ENCODE peak calls at places on chromosomes 6 and 20, in five cellular contexts. I is SK-N-SH, U is HepG2, S is K562, N is GM12878. W is an unnamed sample.

GRCh38 chr6:43689421-43689820 is 1.8 kb upstream of the MRPS18A start:
- DNase-seq in I (no peak), U (no peak), S (no peak), N (no peak), W (no peak)

GRCh38 chr6:15892369-15892768 is 229.5 kb upstream of the DTNBP1 start:
- DNase-seq in I (no peak), U (no peak), S (no peak), N (no peak), W (no peak)

GRCh38 chr20:37456948-37457347 is 64.1 kb upstream of the NNAT start:
- DNase-seq in I (no peak), U (no peak), S (no peak), N (no peak), W (no peak)

GRCh38 chr20:311603-312002 is 13.7 kb upstream of the SOX12 start:
- DNase-seq in I (no peak), U (no peak), S (no peak), N (no peak), W (no peak)

GRCh38 chr20:38073307-38074010 is 39.9 kb downstream of the RPRD1B start:
- DNase-seq in I (peak; percentile 52), U (peak; percentile 76), S (peak; percentile 62), N (no peak), W (peak; percentile 60)

GRCh38 chr6:147510949-147511590 is 2.6 kb downstream of the SAMD5 start:
- DNase-seq in I (no peak), U (peak; percentile 13), S (peak; percentile 36), N (no peak), W (no peak)

GRCh38 chr6:170152111-170152926 is 138.6 kb downstream of the DLL1 start:
- DNase-seq in I (no peak), U (no peak), S (no peak), N (no peak), W (no peak)

GRCh38 chr20:47506335-47506734 is 4.6 kb downstream of the NCOA3 start:
- DNase-seq in I (no peak), U (no peak), S (no peak), N (no peak), W (no peak)

GRCh38 chr6:38269773-38270172 is 370.0 kb downstream of the BTBD9 start:
- DNase-seq in I (no peak), U (no peak), S (no peak), N (no peak), W (no peak)

GRCh38 chr20:47454298-47455132 is 47.2 kb upstream of the NCOA3 start:
- DNase-seq in I (no peak), U (peak; percentile 69), S (no peak), N (no peak), W (no peak)

DNA sequence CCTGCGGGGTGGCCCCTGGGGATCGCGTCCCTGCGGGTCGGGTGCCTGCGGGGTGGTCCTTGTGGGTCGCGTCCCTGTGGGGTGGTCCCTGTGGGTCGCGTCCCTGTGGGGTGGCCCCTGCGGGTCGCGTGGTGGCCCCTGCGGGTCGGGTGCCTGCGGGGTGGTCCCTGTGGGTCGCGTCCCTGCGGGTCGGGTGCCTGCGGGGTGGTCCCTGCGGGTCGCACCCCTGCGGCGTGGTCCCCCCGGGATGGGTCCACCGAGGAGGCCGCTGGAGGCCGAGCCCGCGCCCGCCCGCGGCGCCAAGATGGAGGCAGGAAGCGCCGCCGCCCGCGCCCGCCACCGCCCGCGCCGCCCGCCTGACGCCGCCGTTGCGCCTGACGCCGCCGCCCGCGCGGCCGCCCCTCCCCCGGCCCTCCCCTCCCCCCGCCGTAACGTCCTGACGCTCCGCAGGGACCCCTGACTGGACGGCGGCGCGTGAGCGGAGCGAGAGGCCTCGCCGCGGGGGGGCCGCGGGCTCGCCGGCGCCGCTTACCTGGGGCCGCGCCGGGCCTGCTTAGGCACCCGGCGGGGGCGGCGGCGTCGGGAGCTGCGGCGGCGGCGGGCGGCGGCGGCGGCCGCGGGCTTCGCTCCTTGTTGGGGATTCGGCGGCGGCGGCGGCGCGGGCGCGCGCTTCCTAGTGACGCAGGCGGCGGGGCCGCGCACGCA is at the start of gene GMEB2:
- DNase-seq in I (peak; percentile 95), U (peak; percentile 69), S (peak; percentile 90), N (no peak), W (peak; percentile 75)
- TF ChIP-seq FOXM1 in I (no peak), U (no peak), S (no peak), N (no peak), W (peak; percentile 6)

GRCh38 chr6:44980841-44981240 is 347.3 kb upstream of the RUNX2 start:
- DNase-seq in I (no peak), U (no peak), S (no peak), N (no peak), W (no peak)

GRCh38 chr6:44989391-44989790 is 338.7 kb upstream of the RUNX2 start:
- DNase-seq in I (no peak), U (no peak), S (no peak), N (no peak), W (no peak)

GRCh38 chr6:44983467-44984365 is 344.4 kb upstream of the RUNX2 start:
- DNase-seq in I (no peak), U (peak; percentile 5), S (no peak), N (no peak), W (no peak)

DNA sequence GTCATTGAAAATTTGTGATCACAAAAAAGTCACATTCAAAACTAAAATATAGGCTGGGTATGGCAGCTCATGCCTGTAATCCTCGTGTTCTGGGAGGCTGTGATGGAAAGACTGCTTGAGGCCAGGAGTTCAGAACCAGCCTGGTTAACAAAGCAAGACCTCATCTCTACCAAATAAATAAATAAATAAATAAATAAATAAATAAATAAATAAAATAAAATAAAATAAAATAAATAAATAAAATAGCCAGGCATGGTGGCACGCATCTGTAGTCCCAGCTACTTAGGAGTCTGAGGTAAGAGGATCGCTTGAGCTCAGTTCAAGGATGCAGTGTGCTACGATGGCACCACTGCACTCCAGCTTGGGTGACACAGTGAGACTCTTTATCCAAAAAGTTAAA is 343.1 kb upstream of the RUNX2 start:
- DNase-seq in I (no peak), U (no peak), S (no peak), N (no peak), W (no peak)
- TF ChIP-seq FOXM1 in I (no peak), U (no peak), S (no peak), N (no peak), W (no peak)

GRCh38 chr6:106773956-106774629 is 144.7 kb downstream of the QRSL1 start:
- DNase-seq in I (peak; percentile 50), U (no peak), S (no peak), N (no peak), W (no peak)

GRCh38 chr6:106772270-106773142 is 143.1 kb downstream of the QRSL1 start:
- DNase-seq in I (peak; percentile 35), U (no peak), S (no peak), N (no peak), W (no peak)

GRCh38 chr6:106770663-106771062 is 141.3 kb downstream of the QRSL1 start:
- DNase-seq in I (no peak), U (no peak), S (no peak), N (no peak), W (no peak)

GRCh38 chr6:106771822-106772221 is 142.4 kb downstream of the QRSL1 start:
- DNase-seq in I (no peak), U (no peak), S (no peak), N (no peak), W (no peak)

GRCh38 chr6:106773482-106773881 is 144.1 kb downstream of the QRSL1 start:
- DNase-seq in I (no peak), U (no peak), S (no peak), N (no peak), W (no peak)
- TF ChIP-seq FOXM1 in I (no peak), U (no peak), S (no peak), N (no peak), W (no peak)

DNA sequence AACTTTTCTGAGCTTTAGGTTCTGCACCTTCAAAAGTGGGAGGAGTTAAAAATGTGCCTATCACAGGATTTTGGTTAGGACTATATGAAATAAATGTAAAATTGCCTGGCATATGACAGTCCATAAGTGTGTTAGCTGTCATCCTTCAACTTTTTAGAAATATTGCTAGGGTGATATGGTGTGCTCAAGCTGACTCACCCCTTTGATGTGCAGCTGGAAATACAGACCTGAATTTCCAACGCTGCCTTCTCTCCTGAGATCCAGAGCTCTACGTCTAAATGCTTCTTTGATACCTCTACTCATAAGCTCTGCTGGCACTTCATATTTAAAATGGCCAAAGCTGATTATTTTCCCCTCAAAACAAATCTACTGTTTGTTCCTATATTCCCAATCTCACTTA is 2.7 kb downstream of the SLC35B3 start:
- DNase-seq in I (no peak), U (no peak), S (no peak), N (no peak), W (no peak)
- TF ChIP-seq FOXM1 in I (no peak), U (no peak), S (no peak), N (no peak), W (no peak)

GRCh38 chr20:59010321-59010994 is 3.4 kb upstream of the CTSZ start:
- DNase-seq in I (no peak), U (no peak), S (no peak), N (no peak), W (no peak)
- TF ChIP-seq FOXM1 in I (no peak), U (no peak), S (no peak), N (no peak), W (no peak)

DNA sequence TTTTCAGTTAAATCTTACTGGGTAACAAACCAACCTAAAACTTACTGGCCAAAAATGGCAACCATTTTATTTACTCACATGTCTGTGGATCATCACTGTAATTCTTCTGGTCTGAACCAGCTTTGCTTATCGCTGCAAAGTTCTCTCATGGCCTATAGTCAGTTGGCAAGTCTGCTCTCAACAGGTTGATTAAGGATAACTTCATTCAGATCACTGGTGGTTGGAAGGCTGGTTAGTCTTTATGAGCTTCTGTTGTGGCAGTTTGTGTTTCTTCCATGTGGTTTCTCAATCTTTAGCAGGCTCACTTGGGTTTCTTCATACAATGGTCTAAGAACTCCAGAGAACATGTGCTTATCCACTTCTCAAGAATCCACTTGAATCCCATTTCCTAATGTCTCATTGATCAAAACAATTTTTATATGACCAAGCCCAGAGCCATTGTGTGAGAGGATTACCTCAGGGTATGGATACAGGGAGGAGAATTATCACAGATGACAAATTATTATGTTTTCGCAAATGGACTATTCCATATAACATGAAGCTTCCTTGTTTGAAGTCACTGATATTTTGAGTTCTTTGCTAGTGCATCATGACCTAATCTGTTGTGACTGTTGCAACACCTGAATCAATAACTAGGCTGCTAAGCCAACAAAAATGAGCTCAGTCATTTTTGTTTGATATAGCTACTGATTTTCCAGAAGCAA is 155.4 kb upstream of the BMP2 start:
- DNase-seq in I (no peak), U (peak; percentile 21), S (no peak), N (no peak), W (no peak)
- TF ChIP-seq FOXM1 in I (no peak), U (no peak), S (no peak), N (no peak), W (no peak)

GRCh38 chr6:68777956-68778355 is 142.9 kb downstream of the ADGRB3 start:
- DNase-seq in I (peak; percentile 36), U (no peak), S (no peak), N (no peak), W (no peak)
- TF ChIP-seq FOXM1 in I (no peak), U (no peak), S (no peak), N (no peak), W (no peak)

GRCh38 chr6:25359191-25359861 is 80.2 kb downstream of the CARMIL1 start:
- DNase-seq in I (no peak), U (no peak), S (no peak), N (no peak), W (no peak)
- TF ChIP-seq FOXM1 in I (no peak), U (no peak), S (no peak), N (no peak), W (no peak)

W was measured in HEK293T.